ENCODE peak calls at places on chromosomes 3 and 15, in four cellular contexts. One of them, this sample, is unnamed. For H3K36me3, the result is how much of the 10 kb centered on the place peaks cover.

GRCh38 chr3:135393159-135393558 is 572.4 kb upstream of the PPP2R3A start:
- DNase-seq in trophoblast cell: no peak
- DNase-seq in fibroblast of lung: no peak
- DNase-seq in endothelial cell of umbilical vein: no peak
- DNase-seq in this sample: no peak

GRCh38 chr15:70853270-70853854 is 595 bp downstream of the LARP6 start:
- DNase-seq in trophoblast cell: peak
- DNase-seq in fibroblast of lung: peak
- DNase-seq in endothelial cell of umbilical vein: peak
- DNase-seq in this sample: peak

GRCh38 chr15:26391556-26392229 is 381.2 kb downstream of the GABRB3 start:
- DNase-seq in trophoblast cell: no peak
- DNase-seq in fibroblast of lung: no peak
- DNase-seq in endothelial cell of umbilical vein: no peak
- DNase-seq in this sample: no peak

GRCh38 chr15:69543681-69544080 is 91.1 kb downstream of the RPLP1 start:
- DNase-seq in trophoblast cell: no peak
- DNase-seq in fibroblast of lung: no peak
- DNase-seq in endothelial cell of umbilical vein: no peak
- DNase-seq in this sample: no peak

GRCh38 chr3:124282751-124283643 is 291.1 kb upstream of the ROPN1 start:
- DNase-seq in trophoblast cell: peak
- DNase-seq in fibroblast of lung: no peak
- DNase-seq in endothelial cell of umbilical vein: no peak
- DNase-seq in this sample: no peak

GRCh38 chr3:60542981-60543380 is 708.3 kb downstream of the FHIT start:
- DNase-seq in trophoblast cell: no peak
- DNase-seq in fibroblast of lung: no peak
- DNase-seq in endothelial cell of umbilical vein: no peak
- DNase-seq in this sample: no peak

GRCh38 chr15:57375827-57376694 is at the start of gene CGNL1:
- DNase-seq in trophoblast cell: peak
- DNase-seq in fibroblast of lung: no peak
- DNase-seq in endothelial cell of umbilical vein: peak
- DNase-seq in this sample: no peak

GRCh38 chr3:123789760-123790159 is 94.4 kb downstream of the MYLK start:
- DNase-seq in trophoblast cell: peak
- DNase-seq in fibroblast of lung: no peak
- DNase-seq in endothelial cell of umbilical vein: no peak
- DNase-seq in this sample: peak

GRCh38 chr15:90266061-90266431 is 574 bp downstream of the NGRN start:
- DNase-seq in trophoblast cell: peak
- DNase-seq in fibroblast of lung: peak
- DNase-seq in endothelial cell of umbilical vein: no peak
- DNase-seq in this sample: no peak

GRCh38 chr15:71010997-71011396 is 104.3 kb upstream of the THSD4 start:
- DNase-seq in trophoblast cell: no peak
- DNase-seq in fibroblast of lung: no peak
- DNase-seq in endothelial cell of umbilical vein: no peak
- DNase-seq in this sample: no peak

GRCh38 chr3:14791343-14791945 is 27.3 kb upstream of the FGD5 start:
- DNase-seq in trophoblast cell: peak
- DNase-seq in fibroblast of lung: peak
- DNase-seq in endothelial cell of umbilical vein: peak
- DNase-seq in this sample: peak

GRCh38 chr3:112074616-112075497 is 11.3 kb upstream of the C3orf52 start:
- DNase-seq in trophoblast cell: peak
- DNase-seq in fibroblast of lung: peak
- DNase-seq in endothelial cell of umbilical vein: peak
- DNase-seq in this sample: peak

GRCh38 chr15:65338823-65339222 is 34.3 kb downstream of the RNU5B-1 start:
- DNase-seq in trophoblast cell: no peak
- DNase-seq in fibroblast of lung: no peak
- DNase-seq in endothelial cell of umbilical vein: no peak
- DNase-seq in this sample: no peak

GRCh38 chr3:107344722-107345121 is 32.5 kb upstream of the CCDC54 start:
- DNase-seq in trophoblast cell: no peak
- DNase-seq in fibroblast of lung: no peak
- DNase-seq in endothelial cell of umbilical vein: no peak
- DNase-seq in this sample: no peak

GRCh38 chr3:45729614-45730013 is 40.4 kb downstream of the SACM1L start:
- DNase-seq in trophoblast cell: no peak
- DNase-seq in fibroblast of lung: no peak
- DNase-seq in endothelial cell of umbilical vein: no peak
- DNase-seq in this sample: no peak

GRCh38 chr3:72123908-72124441 is 339.0 kb upstream of the PROK2 start:
- DNase-seq in trophoblast cell: peak
- DNase-seq in fibroblast of lung: peak
- DNase-seq in endothelial cell of umbilical vein: peak
- DNase-seq in this sample: peak

GRCh38 chr3:42498034-42498433 is 4.4 kb upstream of the VIPR1 start:
- DNase-seq in trophoblast cell: no peak
- DNase-seq in fibroblast of lung: no peak
- DNase-seq in endothelial cell of umbilical vein: no peak
- DNase-seq in this sample: no peak

GRCh38 chr3:184579513-184579912 is 17.9 kb downstream of the EPHB3 start:
- DNase-seq in trophoblast cell: no peak
- DNase-seq in fibroblast of lung: no peak
- DNase-seq in endothelial cell of umbilical vein: no peak
- DNase-seq in this sample: no peak

GRCh38 chr3:38561746-38562466 is 65.8 kb downstream of the EXOG start:
- DNase-seq in trophoblast cell: no peak
- DNase-seq in fibroblast of lung: no peak
- DNase-seq in endothelial cell of umbilical vein: no peak
- DNase-seq in this sample: no peak

GRCh38 chr15:77107531-77108355 is 36.8 kb upstream of the TSPAN3 start:
- DNase-seq in trophoblast cell: peak
- DNase-seq in fibroblast of lung: peak
- DNase-seq in endothelial cell of umbilical vein: peak
- DNase-seq in this sample: no peak
- H3K4me2 ChIP-seq in trophoblast cell: no peak
- H3K4me2 ChIP-seq in fibroblast of lung: no peak
- H3K4me2 ChIP-seq in endothelial cell of umbilical vein: no peak
- H3K4me2 ChIP-seq in this sample: no peak

GRCh38 chr15:78002996-78003395 is 74.5 kb downstream of the TBC1D2B start:
- DNase-seq in trophoblast cell: no peak
- DNase-seq in fibroblast of lung: no peak
- DNase-seq in endothelial cell of umbilical vein: no peak
- DNase-seq in this sample: no peak
- H3K36me3 ChIP-seq in trophoblast cell: under half
- H3K36me3 ChIP-seq in fibroblast of lung: under half
- H3K36me3 ChIP-seq in endothelial cell of umbilical vein: under half
- H3K36me3 ChIP-seq in this sample: under half

GRCh38 chr15:48962662-48963523 is 826 bp downstream of the SHC4 start:
- DNase-seq in trophoblast cell: no peak
- DNase-seq in fibroblast of lung: peak
- DNase-seq in endothelial cell of umbilical vein: peak
- DNase-seq in this sample: no peak
- H3K4me2 ChIP-seq in trophoblast cell: peak
- H3K4me2 ChIP-seq in fibroblast of lung: peak
- H3K4me2 ChIP-seq in endothelial cell of umbilical vein: peak
- H3K4me2 ChIP-seq in this sample: peak

DNA sequence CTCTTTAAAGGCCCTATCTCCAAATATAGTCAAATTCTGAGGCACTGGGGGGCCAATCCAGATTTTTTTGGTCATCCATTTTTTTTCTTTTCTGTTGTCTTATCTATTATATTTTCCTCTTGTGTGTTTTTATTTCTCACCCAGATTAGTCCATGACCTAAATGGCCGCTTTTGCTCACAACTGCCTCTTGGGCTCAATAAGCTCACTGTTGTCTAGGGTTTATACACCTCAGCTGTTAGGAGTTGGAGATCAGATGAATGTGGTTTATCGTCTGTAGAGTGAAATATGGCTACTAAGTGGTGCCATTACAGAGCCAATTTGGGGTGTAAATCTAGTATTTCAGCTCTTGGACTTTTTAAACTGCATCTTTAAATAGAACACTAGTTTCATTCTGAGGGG is 173.3 kb downstream of the GHSR start:
- DNase-seq in trophoblast cell: no peak
- DNase-seq in fibroblast of lung: no peak
- DNase-seq in endothelial cell of umbilical vein: no peak
- DNase-seq in this sample: no peak
- H3K36me3 ChIP-seq in trophoblast cell: under half
- H3K36me3 ChIP-seq in fibroblast of lung: under half
- H3K36me3 ChIP-seq in endothelial cell of umbilical vein: under half
- H3K36me3 ChIP-seq in this sample: half or more